ENCODE peak calls at places on chromosomes 1 and 21, in nine cellular contexts. One of them, this sample, is unnamed.

GRCh38 chr1:42420911-42421585 is 34.8 kb downstream of the ZMYND12 start:
- DNase-seq in thoracic aorta: no peak
- DNase-seq in left ventricle myocardium inferior: peak
- DNase-seq in neural progenitor cell: peak
- DNase-seq in fibroblast of pulmonary artery: peak
- DNase-seq in tibial nerve: no peak
- DNase-seq in fibroblast of mammary gland: peak
- DNase-seq in AG04450: peak
- DNase-seq in DND-41: no peak
- DNase-seq in this sample: peak

GRCh38 chr1:184615301-184615700 is 139.4 kb downstream of the EDEM3 start:
- DNase-seq in fibroblast of mammary gland: no peak
- DNase-seq in AG04450: no peak
- DNase-seq in neural progenitor cell: no peak
- DNase-seq in tibial nerve: no peak
- DNase-seq in thoracic aorta: no peak
- DNase-seq in DND-41: no peak
- DNase-seq in fibroblast of pulmonary artery: peak
- DNase-seq in left ventricle myocardium inferior: no peak
- DNase-seq in this sample: no peak

GRCh38 chr1:160779662-160780397 is 16.1 kb upstream of the LY9 start:
- DNase-seq in fibroblast of pulmonary artery: peak
- DNase-seq in thoracic aorta: no peak
- DNase-seq in tibial nerve: no peak
- DNase-seq in AG04450: no peak
- DNase-seq in fibroblast of mammary gland: no peak
- DNase-seq in neural progenitor cell: peak
- DNase-seq in left ventricle myocardium inferior: no peak
- DNase-seq in DND-41: peak
- DNase-seq in this sample: peak

GRCh38 chr21:20538039-20538658 is 460.1 kb upstream of the NCAM2 start:
- DNase-seq in neural progenitor cell: no peak
- DNase-seq in left ventricle myocardium inferior: no peak
- DNase-seq in fibroblast of pulmonary artery: no peak
- DNase-seq in tibial nerve: no peak
- DNase-seq in fibroblast of mammary gland: no peak
- DNase-seq in DND-41: no peak
- DNase-seq in thoracic aorta: no peak
- DNase-seq in AG04450: no peak
- DNase-seq in this sample: no peak

GRCh38 chr1:184685116-184685515 is 69.5 kb downstream of the EDEM3 start:
- DNase-seq in tibial nerve: no peak
- DNase-seq in fibroblast of pulmonary artery: no peak
- DNase-seq in AG04450: no peak
- DNase-seq in left ventricle myocardium inferior: no peak
- DNase-seq in thoracic aorta: no peak
- DNase-seq in DND-41: no peak
- DNase-seq in neural progenitor cell: no peak
- DNase-seq in fibroblast of mammary gland: no peak
- DNase-seq in this sample: no peak

GRCh38 chr1:226692067-226692792 is 46.9 kb downstream of the ITPKB start:
- DNase-seq in tibial nerve: no peak
- DNase-seq in thoracic aorta: no peak
- DNase-seq in left ventricle myocardium inferior: no peak
- DNase-seq in fibroblast of mammary gland: no peak
- DNase-seq in AG04450: no peak
- DNase-seq in neural progenitor cell: no peak
- DNase-seq in DND-41: no peak
- DNase-seq in fibroblast of pulmonary artery: no peak
- DNase-seq in this sample: no peak

GRCh38 chr1:115233598-115233997 is 104.5 kb downstream of the NGF start:
- DNase-seq in fibroblast of mammary gland: no peak
- DNase-seq in tibial nerve: no peak
- DNase-seq in AG04450: no peak
- DNase-seq in fibroblast of pulmonary artery: no peak
- DNase-seq in DND-41: no peak
- DNase-seq in neural progenitor cell: no peak
- DNase-seq in left ventricle myocardium inferior: no peak
- DNase-seq in thoracic aorta: no peak
- DNase-seq in this sample: no peak

GRCh38 chr1:218705911-218706893 is 361.1 kb downstream of the TGFB2 start:
- DNase-seq in DND-41: no peak
- DNase-seq in left ventricle myocardium inferior: no peak
- DNase-seq in fibroblast of mammary gland: peak
- DNase-seq in tibial nerve: no peak
- DNase-seq in thoracic aorta: no peak
- DNase-seq in AG04450: peak
- DNase-seq in neural progenitor cell: no peak
- DNase-seq in fibroblast of pulmonary artery: peak
- DNase-seq in this sample: peak

GRCh38 chr1:243623831-243624230 is 226.2 kb downstream of the AKT3 start:
- DNase-seq in neural progenitor cell: no peak
- DNase-seq in thoracic aorta: no peak
- DNase-seq in tibial nerve: no peak
- DNase-seq in DND-41: no peak
- DNase-seq in left ventricle myocardium inferior: no peak
- DNase-seq in fibroblast of mammary gland: peak
- DNase-seq in fibroblast of pulmonary artery: peak
- DNase-seq in AG04450: no peak
- DNase-seq in this sample: peak

DNA sequence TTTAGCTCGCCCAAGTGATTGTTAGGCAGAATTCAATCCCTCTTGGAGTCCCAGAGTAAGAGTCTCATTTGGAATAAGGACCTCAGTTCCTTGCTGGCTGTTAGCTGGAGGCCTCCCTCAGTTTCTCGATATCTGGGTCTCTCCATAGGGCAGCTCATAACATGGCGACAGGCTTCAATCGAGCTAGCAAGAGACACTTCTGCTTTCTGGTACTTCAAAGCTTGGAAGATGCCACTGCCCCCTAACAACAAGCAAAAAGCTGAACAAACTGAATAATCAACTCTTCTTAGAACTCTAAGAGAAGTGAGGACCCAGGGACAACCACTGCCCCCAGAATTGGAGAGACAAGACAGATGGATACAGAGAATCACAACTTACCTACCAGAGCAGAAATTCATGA is 86.2 kb downstream of the TEX35 start:
- DNase-seq in AG04450: no peak
- DNase-seq in left ventricle myocardium inferior: no peak
- DNase-seq in tibial nerve: no peak
- DNase-seq in DND-41: no peak
- DNase-seq in fibroblast of mammary gland: no peak
- DNase-seq in neural progenitor cell: no peak
- DNase-seq in thoracic aorta: no peak
- DNase-seq in fibroblast of pulmonary artery: no peak
- DNase-seq in this sample: no peak
- H3K4me3 ChIP-seq in AG04450: no peak
- H3K4me3 ChIP-seq in left ventricle myocardium inferior: no peak
- H3K4me3 ChIP-seq in tibial nerve: no peak
- H3K4me3 ChIP-seq in DND-41: no peak
- H3K4me3 ChIP-seq in fibroblast of mammary gland: no peak
- H3K4me3 ChIP-seq in neural progenitor cell: no peak
- H3K4me3 ChIP-seq in thoracic aorta: no peak
- H3K4me3 ChIP-seq in fibroblast of pulmonary artery: no peak
- H3K4me3 ChIP-seq in this sample: no peak

GRCh38 chr1:54334996-54335395 is 71.2 kb downstream of the SSBP3 start:
- DNase-seq in left ventricle myocardium inferior: no peak
- DNase-seq in fibroblast of mammary gland: peak
- DNase-seq in neural progenitor cell: no peak
- DNase-seq in thoracic aorta: no peak
- DNase-seq in DND-41: no peak
- DNase-seq in AG04450: peak
- DNase-seq in tibial nerve: no peak
- DNase-seq in fibroblast of pulmonary artery: peak
- DNase-seq in this sample: peak
- H3K4me3 ChIP-seq in left ventricle myocardium inferior: peak
- H3K4me3 ChIP-seq in fibroblast of mammary gland: peak
- H3K4me3 ChIP-seq in neural progenitor cell: no peak
- H3K4me3 ChIP-seq in thoracic aorta: peak
- H3K4me3 ChIP-seq in DND-41: no peak
- H3K4me3 ChIP-seq in AG04450: peak
- H3K4me3 ChIP-seq in tibial nerve: no peak
- H3K4me3 ChIP-seq in fibroblast of pulmonary artery: peak
- H3K4me3 ChIP-seq in this sample: peak

GRCh38 chr1:231446138-231446537 is 24.1 kb upstream of the EGLN1 start:
- DNase-seq in fibroblast of pulmonary artery: no peak
- DNase-seq in AG04450: no peak
- DNase-seq in DND-41: no peak
- DNase-seq in neural progenitor cell: no peak
- DNase-seq in fibroblast of mammary gland: no peak
- DNase-seq in thoracic aorta: no peak
- DNase-seq in tibial nerve: no peak
- DNase-seq in left ventricle myocardium inferior: no peak
- DNase-seq in this sample: no peak

GRCh38 chr1:231443363-231443762 is 21.3 kb upstream of the EGLN1 start:
- DNase-seq in DND-41: no peak
- DNase-seq in thoracic aorta: no peak
- DNase-seq in fibroblast of pulmonary artery: no peak
- DNase-seq in tibial nerve: no peak
- DNase-seq in left ventricle myocardium inferior: no peak
- DNase-seq in AG04450: no peak
- DNase-seq in fibroblast of mammary gland: no peak
- DNase-seq in neural progenitor cell: no peak
- DNase-seq in this sample: no peak

GRCh38 chr1:231444059-231444458 is 22.0 kb upstream of the EGLN1 start:
- DNase-seq in thoracic aorta: no peak
- DNase-seq in fibroblast of mammary gland: no peak
- DNase-seq in left ventricle myocardium inferior: no peak
- DNase-seq in fibroblast of pulmonary artery: no peak
- DNase-seq in tibial nerve: no peak
- DNase-seq in neural progenitor cell: no peak
- DNase-seq in AG04450: no peak
- DNase-seq in DND-41: no peak
- DNase-seq in this sample: no peak

GRCh38 chr1:231442735-231443134 is 20.6 kb upstream of the EGLN1 start:
- DNase-seq in tibial nerve: no peak
- DNase-seq in DND-41: no peak
- DNase-seq in left ventricle myocardium inferior: no peak
- DNase-seq in fibroblast of mammary gland: peak
- DNase-seq in thoracic aorta: no peak
- DNase-seq in neural progenitor cell: no peak
- DNase-seq in AG04450: no peak
- DNase-seq in fibroblast of pulmonary artery: peak
- DNase-seq in this sample: peak
- H3K4me3 ChIP-seq in tibial nerve: no peak
- H3K4me3 ChIP-seq in DND-41: no peak
- H3K4me3 ChIP-seq in left ventricle myocardium inferior: no peak
- H3K4me3 ChIP-seq in fibroblast of mammary gland: no peak
- H3K4me3 ChIP-seq in thoracic aorta: no peak
- H3K4me3 ChIP-seq in neural progenitor cell: no peak
- H3K4me3 ChIP-seq in AG04450: no peak
- H3K4me3 ChIP-seq in fibroblast of pulmonary artery: no peak
- H3K4me3 ChIP-seq in this sample: no peak

GRCh38 chr1:175600721-175601440 is 142.5 kb downstream of the TNR start:
- DNase-seq in thoracic aorta: no peak
- DNase-seq in left ventricle myocardium inferior: no peak
- DNase-seq in fibroblast of pulmonary artery: no peak
- DNase-seq in DND-41: no peak
- DNase-seq in fibroblast of mammary gland: no peak
- DNase-seq in neural progenitor cell: no peak
- DNase-seq in AG04450: no peak
- DNase-seq in tibial nerve: no peak
- DNase-seq in this sample: no peak
- H3K4me3 ChIP-seq in thoracic aorta: no peak
- H3K4me3 ChIP-seq in left ventricle myocardium inferior: no peak
- H3K4me3 ChIP-seq in fibroblast of pulmonary artery: no peak
- H3K4me3 ChIP-seq in DND-41: no peak
- H3K4me3 ChIP-seq in fibroblast of mammary gland: no peak
- H3K4me3 ChIP-seq in neural progenitor cell: no peak
- H3K4me3 ChIP-seq in AG04450: no peak
- H3K4me3 ChIP-seq in tibial nerve: no peak
- H3K4me3 ChIP-seq in this sample: no peak

GRCh38 chr1:76075877-76076276 is 1.3 kb downstream of the ST6GALNAC3 start:
- DNase-seq in left ventricle myocardium inferior: no peak
- DNase-seq in fibroblast of mammary gland: no peak
- DNase-seq in AG04450: no peak
- DNase-seq in fibroblast of pulmonary artery: peak
- DNase-seq in neural progenitor cell: no peak
- DNase-seq in DND-41: no peak
- DNase-seq in tibial nerve: no peak
- DNase-seq in thoracic aorta: no peak
- DNase-seq in this sample: peak
- H3K4me3 ChIP-seq in left ventricle myocardium inferior: peak
- H3K4me3 ChIP-seq in fibroblast of mammary gland: no peak
- H3K4me3 ChIP-seq in AG04450: no peak
- H3K4me3 ChIP-seq in fibroblast of pulmonary artery: peak
- H3K4me3 ChIP-seq in neural progenitor cell: peak
- H3K4me3 ChIP-seq in DND-41: no peak
- H3K4me3 ChIP-seq in tibial nerve: peak
- H3K4me3 ChIP-seq in thoracic aorta: peak
- H3K4me3 ChIP-seq in this sample: no peak

GRCh38 chr1:39391741-39392679 is 99.4 kb upstream of the BMP8A start:
- DNase-seq in neural progenitor cell: no peak
- DNase-seq in DND-41: no peak
- DNase-seq in fibroblast of pulmonary artery: peak
- DNase-seq in fibroblast of mammary gland: peak
- DNase-seq in AG04450: no peak
- DNase-seq in tibial nerve: no peak
- DNase-seq in thoracic aorta: no peak
- DNase-seq in left ventricle myocardium inferior: no peak
- DNase-seq in this sample: peak
- H3K4me3 ChIP-seq in neural progenitor cell: no peak
- H3K4me3 ChIP-seq in DND-41: no peak
- H3K4me3 ChIP-seq in fibroblast of pulmonary artery: no peak
- H3K4me3 ChIP-seq in fibroblast of mammary gland: no peak
- H3K4me3 ChIP-seq in AG04450: no peak
- H3K4me3 ChIP-seq in tibial nerve: no peak
- H3K4me3 ChIP-seq in thoracic aorta: peak
- H3K4me3 ChIP-seq in left ventricle myocardium inferior: peak
- H3K4me3 ChIP-seq in this sample: no peak

GRCh38 chr21:33690874-33691273 is 48.6 kb downstream of the ITSN1 start:
- DNase-seq in DND-41: no peak
- DNase-seq in neural progenitor cell: no peak
- DNase-seq in AG04450: no peak
- DNase-seq in left ventricle myocardium inferior: no peak
- DNase-seq in fibroblast of pulmonary artery: no peak
- DNase-seq in tibial nerve: no peak
- DNase-seq in thoracic aorta: no peak
- DNase-seq in fibroblast of mammary gland: no peak
- DNase-seq in this sample: no peak

GRCh38 chr21:33695785-33696184 is 53.5 kb downstream of the ITSN1 start:
- DNase-seq in DND-41: no peak
- DNase-seq in fibroblast of mammary gland: no peak
- DNase-seq in tibial nerve: no peak
- DNase-seq in neural progenitor cell: no peak
- DNase-seq in thoracic aorta: no peak
- DNase-seq in left ventricle myocardium inferior: no peak
- DNase-seq in fibroblast of pulmonary artery: no peak
- DNase-seq in AG04450: no peak
- DNase-seq in this sample: no peak

GRCh38 chr21:33687634-33688033 is 45.3 kb downstream of the ITSN1 start:
- DNase-seq in tibial nerve: no peak
- DNase-seq in fibroblast of mammary gland: no peak
- DNase-seq in DND-41: no peak
- DNase-seq in AG04450: no peak
- DNase-seq in fibroblast of pulmonary artery: no peak
- DNase-seq in left ventricle myocardium inferior: no peak
- DNase-seq in neural progenitor cell: no peak
- DNase-seq in thoracic aorta: no peak
- DNase-seq in this sample: no peak

GRCh38 chr21:33688343-33688742 is 46.0 kb downstream of the ITSN1 start:
- DNase-seq in thoracic aorta: no peak
- DNase-seq in fibroblast of mammary gland: peak
- DNase-seq in left ventricle myocardium inferior: no peak
- DNase-seq in DND-41: no peak
- DNase-seq in fibroblast of pulmonary artery: no peak
- DNase-seq in neural progenitor cell: no peak
- DNase-seq in tibial nerve: no peak
- DNase-seq in AG04450: no peak
- DNase-seq in this sample: peak

GRCh38 chr21:33691945-33692594 is 49.8 kb downstream of the ITSN1 start:
- DNase-seq in DND-41: no peak
- DNase-seq in neural progenitor cell: no peak
- DNase-seq in fibroblast of pulmonary artery: no peak
- DNase-seq in tibial nerve: no peak
- DNase-seq in AG04450: no peak
- DNase-seq in fibroblast of mammary gland: no peak
- DNase-seq in thoracic aorta: no peak
- DNase-seq in left ventricle myocardium inferior: no peak
- DNase-seq in this sample: peak
- H3K4me3 ChIP-seq in DND-41: no peak
- H3K4me3 ChIP-seq in neural progenitor cell: no peak
- H3K4me3 ChIP-seq in fibroblast of pulmonary artery: no peak
- H3K4me3 ChIP-seq in tibial nerve: no peak
- H3K4me3 ChIP-seq in AG04450: no peak
- H3K4me3 ChIP-seq in fibroblast of mammary gland: no peak
- H3K4me3 ChIP-seq in thoracic aorta: no peak
- H3K4me3 ChIP-seq in left ventricle myocardium inferior: no peak
- H3K4me3 ChIP-seq in this sample: no peak

This sample was measured in choroid plexus epithelial cell.